ENCODE peak calls at places on chromosomes 2 and 18, in five cellular contexts. Q, F, O, T and S are unnamed samples.

GRCh38 chr2:220434365-220434764 is 806.9 kb downstream of the SLC4A3 start:
- DNase-seq in T (peak), F (no peak), Q (no peak), O (no peak), S (peak)

GRCh38 chr2:157895531-157895930 is 19.4 kb upstream of the ACVR1 start:
- DNase-seq in O (no peak), Q (no peak), F (no peak), T (peak), S (no peak)

GRCh38 chr2:216807861-216808272 is 52.0 kb downstream of the TNP1 start:
- DNase-seq in T (peak), O (peak), F (no peak), Q (peak), S (no peak)

GRCh38 chr18:24928479-24928878 is 423.5 kb downstream of the ZNF521 start:
- DNase-seq in F (no peak), T (no peak), O (no peak), Q (no peak), S (no peak)

GRCh38 chr18:75478996-75479870 is 51.7 kb upstream of the SMIM21 start:
- DNase-seq in T (peak), Q (no peak), F (no peak), O (no peak), S (no peak)

GRCh38 chr2:33726415-33726814 is 127.3 kb upstream of the FAM98A start:
- DNase-seq in O (no peak), Q (no peak), T (no peak), F (no peak), S (no peak)

GRCh38 chr2:16871426-16871825 is 205.8 kb upstream of the CYRIA start:
- DNase-seq in F (no peak), O (no peak), T (no peak), Q (no peak), S (no peak)

GRCh38 chr2:158635961-158636601 is 159.0 kb upstream of the DAPL1 start:
- DNase-seq in O (no peak), F (no peak), Q (no peak), T (no peak), S (no peak)

GRCh38 chr2:127293386-127293757 is 572 bp downstream of the ERCC3 start:
- DNase-seq in Q (no peak), T (no peak), F (no peak), O (no peak), S (no peak)

GRCh38 chr2:162245737-162246136 is 2.5 kb upstream of the FAP start:
- DNase-seq in F (no peak), O (no peak), Q (no peak), T (peak), S (no peak)

GRCh38 chr2:141331127-141331526 is 799.7 kb downstream of the LRP1B start:
- DNase-seq in F (no peak), T (peak), Q (no peak), O (no peak), S (peak)

GRCh38 chr18:74092922-74093321 is 54.7 kb downstream of the FBXO15 start:
- DNase-seq in T (no peak), F (no peak), O (no peak), Q (no peak), S (no peak)

GRCh38 chr2:173982918-173983317 is 17.7 kb upstream of the SP3 start:
- DNase-seq in T (peak), F (no peak), Q (no peak), O (no peak), S (no peak)

GRCh38 chr18:45522371-45522770 is 92.9 kb upstream of the SLC14A2 start:
- DNase-seq in F (peak), O (no peak), T (peak), Q (no peak), S (no peak)

GRCh38 chr2:128748336-128748735 is 429.7 kb upstream of the HS6ST1 start:
- DNase-seq in T (no peak), F (no peak), Q (no peak), O (no peak), S (no peak)

GRCh38 chr2:9656270-9656766 is 25.5 kb upstream of the YWHAQ start:
- DNase-seq in T (peak), O (no peak), F (peak), Q (no peak), S (peak)

GRCh38 chr2:100200985-100201384 is 58.6 kb upstream of the AFF3 start:
- DNase-seq in T (peak), Q (no peak), F (no peak), O (no peak), S (no peak)

GRCh38 chr2:170716851-170717598 is 1.9 kb downstream of the SP5 start:
- DNase-seq in T (peak), O (no peak), Q (peak), F (no peak), S (no peak)

GRCh38 chr2:118032169-118033013 is 18.5 kb upstream of the CCDC93 start:
- DNase-seq in O (no peak), Q (peak), F (peak), T (peak), S (no peak)

GRCh38 chr2:113965644-113966043 is 75.8 kb downstream of the ACTR3 start:
- DNase-seq in Q (no peak), F (no peak), O (no peak), T (peak), S (no peak)

GRCh38 chr2:96264086-96264485 is 1.7 kb downstream of the TMEM127 start:
- DNase-seq in O (no peak), T (peak), Q (no peak), F (no peak), S (no peak)

GRCh38 chr2:96267159-96267971 is 1.3 kb downstream of the CIAO1 start:
- DNase-seq in Q (peak), T (peak), O (no peak), F (no peak), S (peak)

GRCh38 chr2:96265349-96265839 is 403 bp downstream of the TMEM127 start:
- DNase-seq in F (peak), T (no peak), Q (peak), O (peak), S (peak)

GRCh38 chr2:96264656-96265348 is 995 bp downstream of the TMEM127 start:
- DNase-seq in T (peak), O (no peak), Q (no peak), F (no peak), S (no peak)

GRCh38 chr2:96265840-96266569 is at the start of the genes CIAO1 and TMEM127:
- DNase-seq in O (peak), Q (peak), F (peak), T (peak), S (peak)
- TF ChIP-seq POLR2A in O (peak), Q (no peak), F (peak), T (peak), S (peak)

GRCh38 chr18:54957987-54958386 is 1.3 kb downstream of the CCDC68 start:
- DNase-seq in F (no peak), Q (no peak), T (peak), O (no peak), S (no peak)

GRCh38 chr18:54957295-54957694 is 2.0 kb downstream of the CCDC68 start:
- DNase-seq in O (no peak), Q (no peak), T (no peak), F (no peak), S (no peak)

GRCh38 chr18:54961016-54961423 is 1.8 kb upstream of the CCDC68 start:
- DNase-seq in F (no peak), Q (no peak), O (no peak), T (peak), S (no peak)

GRCh38 chr18:54960197-54960596 is 936 bp upstream of the CCDC68 start:
- DNase-seq in T (no peak), F (no peak), Q (no peak), O (no peak), S (no peak)

DNA sequence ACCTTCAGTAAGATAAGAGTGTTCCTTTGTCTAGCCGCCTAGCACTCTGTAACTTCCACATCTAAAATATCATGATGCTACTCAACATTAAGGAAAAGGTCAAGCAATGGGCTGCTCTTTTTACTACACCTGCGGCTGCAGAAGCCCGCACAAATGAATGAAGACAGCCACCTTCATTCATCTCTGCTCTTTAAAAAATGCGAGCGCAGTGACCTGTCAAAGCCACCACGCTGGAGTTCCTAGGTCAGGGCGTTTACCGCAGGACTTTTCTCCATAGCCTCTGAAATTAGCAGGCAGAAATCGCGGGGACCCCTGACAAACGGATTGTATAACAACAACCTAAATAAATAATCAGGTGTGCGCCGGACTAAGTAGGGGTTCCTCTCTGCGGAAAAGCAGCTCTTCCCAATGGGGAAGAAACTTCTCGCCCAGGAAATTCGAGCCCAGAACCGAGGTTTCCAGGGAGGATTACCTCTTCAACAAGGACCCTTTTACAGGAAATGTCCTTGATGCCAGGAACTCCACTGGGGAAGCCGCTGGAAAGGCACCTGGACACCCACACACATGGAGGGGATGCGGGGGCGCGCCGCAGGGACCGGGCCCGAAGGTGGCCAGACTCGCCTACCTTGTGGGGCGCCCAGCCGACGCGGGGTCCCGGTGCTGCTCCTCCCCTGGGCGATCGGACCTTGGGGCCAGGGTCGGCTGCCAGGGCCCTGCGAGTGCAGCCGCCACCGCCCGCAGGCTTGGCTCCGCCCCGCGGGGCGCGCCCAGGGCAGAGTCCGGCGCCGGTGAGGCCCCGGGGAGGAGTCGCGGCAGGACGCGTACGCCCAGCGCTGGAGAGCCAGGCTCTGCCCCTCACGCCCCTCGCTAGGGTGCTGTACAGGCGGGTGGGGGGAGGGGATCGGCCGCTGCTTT is at the start of gene CCDC68:
- DNase-seq in O (no peak), F (no peak), T (no peak), Q (peak), S (no peak)
- TF ChIP-seq POLR2A in O (peak), F (no peak), T (no peak), Q (no peak), S (no peak)

GRCh38 chr2:27408601-27409320 is 630 bp downstream of the PPM1G start:
- DNase-seq in F (peak), O (no peak), Q (no peak), T (no peak), S (peak)

GRCh38 chr2:27412419-27413152 is 3.2 kb upstream of the PPM1G start:
- DNase-seq in O (no peak), Q (no peak), F (no peak), T (no peak), S (no peak)

GRCh38 chr2:27407798-27408491 is 1.4 kb downstream of the PPM1G start:
- DNase-seq in T (peak), O (no peak), F (no peak), Q (no peak), S (no peak)

GRCh38 chr2:27409321-27410073 is at the start of gene PPM1G:
- DNase-seq in Q (peak), O (peak), T (peak), F (peak), S (peak)
- TF ChIP-seq POLR2A in Q (no peak), O (peak), T (peak), F (peak), S (peak)

DNA sequence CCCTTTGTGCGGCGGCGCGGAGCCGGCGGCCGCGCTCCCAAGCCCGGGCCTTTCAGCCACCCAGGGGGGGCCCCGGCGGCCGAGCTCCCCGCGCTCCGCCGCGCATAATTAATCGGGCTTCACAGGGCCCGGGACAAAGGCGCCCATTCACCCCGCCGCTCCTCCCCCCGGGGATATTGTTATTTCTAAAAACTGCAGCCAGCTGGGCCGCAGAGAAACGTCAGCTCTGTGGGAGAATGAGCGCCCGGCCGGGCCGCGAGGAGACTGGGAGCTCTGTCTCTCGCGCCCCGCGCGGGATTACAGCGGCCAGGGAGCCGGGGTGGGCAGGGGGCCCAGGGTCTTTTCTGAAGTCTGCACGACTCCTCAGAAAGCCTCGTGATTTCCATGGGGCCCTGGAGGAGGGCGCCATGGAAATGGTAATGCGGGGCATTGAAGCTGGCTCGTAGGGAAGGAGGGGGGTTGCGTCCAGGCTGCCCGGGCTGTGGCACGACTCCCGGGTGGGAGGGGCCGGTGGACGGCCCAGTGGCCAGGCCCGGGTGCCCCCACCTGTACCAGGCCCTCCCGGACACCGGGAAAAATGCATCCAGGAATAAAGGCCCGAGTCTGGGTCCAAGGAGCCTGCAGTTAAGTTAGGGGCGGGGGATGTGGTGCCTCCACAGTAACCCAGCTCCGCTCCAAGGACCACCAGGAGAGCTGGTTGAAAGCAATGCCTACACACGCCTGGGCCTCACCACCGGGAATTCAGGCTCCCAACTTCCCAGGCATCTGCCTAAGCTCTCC is 125.3 kb downstream of the ZFP36L2 start:
- DNase-seq in F (no peak), O (no peak), T (peak), Q (peak), S (no peak)
- TF ChIP-seq POLR2A in F (peak), O (no peak), T (no peak), Q (no peak), S (no peak)

GRCh38 chr2:218276986-218277755 is 6.9 kb downstream of the PNKD start:
- DNase-seq in Q (no peak), F (no peak), O (no peak), T (no peak), S (no peak)

GRCh38 chr2:218273908-218274249 is 3.6 kb downstream of the PNKD start:
- DNase-seq in O (no peak), F (no peak), T (no peak), Q (no peak), S (no peak)

GRCh38 chr2:218274586-218274985 is 4.3 kb downstream of the PNKD start:
- DNase-seq in Q (no peak), O (no peak), F (no peak), T (no peak), S (no peak)

GRCh38 chr2:218277921-218278320 is 7.6 kb downstream of the PNKD start:
- DNase-seq in F (no peak), O (no peak), T (no peak), Q (no peak), S (no peak)

GRCh38 chr2:218275368-218276072 is 5.2 kb downstream of the PNKD start:
- DNase-seq in F (no peak), O (no peak), Q (no peak), T (no peak), S (no peak)
- TF ChIP-seq POLR2A in F (no peak), O (no peak), Q (no peak), T (no peak), S (no peak)

GRCh38 chr2:230657906-230658305 is 54.7 kb upstream of the CAB39 start:
- DNase-seq in F (no peak), Q (no peak), O (no peak), T (no peak), S (no peak)

GRCh38 chr2:230657462-230657861 is 55.2 kb upstream of the CAB39 start:
- DNase-seq in O (no peak), Q (no peak), F (no peak), T (no peak), S (no peak)

GRCh38 chr2:230660294-230661060 is 52.2 kb upstream of the CAB39 start:
- DNase-seq in T (no peak), F (peak), Q (peak), O (peak), S (no peak)

GRCh38 chr2:230658877-230659652 is 53.6 kb upstream of the CAB39 start:
- DNase-seq in Q (no peak), O (no peak), F (no peak), T (no peak), S (no peak)

GRCh38 chr2:230658577-230658876 is 54.1 kb upstream of the CAB39 start:
- DNase-seq in T (no peak), Q (no peak), F (no peak), O (no peak), S (no peak)
- TF ChIP-seq POLR2A in T (no peak), Q (no peak), F (no peak), O (no peak), S (no peak)